ENCODE peak calls at places on chromosome X, in nine cellular contexts. One of them, this sample, is unnamed.

GRCh38 chrX:14997271-14997670 is 124.0 kb downstream of the MOSPD2 start:
- DNase-seq in mucosa of descending colon: no peak
- DNase-seq in bronchial epithelial cell: no peak
- DNase-seq in AG09319: no peak
- DNase-seq in Panc1: no peak
- DNase-seq in AG04449: no peak
- DNase-seq in fibroblast of lung: no peak
- DNase-seq in A549: no peak
- DNase-seq in foreskin fibroblast: no peak
- DNase-seq in this sample: no peak

GRCh38 chrX:19602866-19603620 is 87.7 kb upstream of the MAP3K15 start:
- DNase-seq in foreskin fibroblast: peak
- DNase-seq in mucosa of descending colon: no peak
- DNase-seq in Panc1: no peak
- DNase-seq in bronchial epithelial cell: peak
- DNase-seq in AG04449: peak
- DNase-seq in fibroblast of lung: peak
- DNase-seq in AG09319: peak
- DNase-seq in A549: peak
- DNase-seq in this sample: no peak

GRCh38 chrX:29690061-29690460 is 525.3 kb upstream of the MAGEB2 start:
- DNase-seq in mucosa of descending colon: no peak
- DNase-seq in AG04449: no peak
- DNase-seq in Panc1: no peak
- DNase-seq in bronchial epithelial cell: no peak
- DNase-seq in A549: no peak
- DNase-seq in foreskin fibroblast: peak
- DNase-seq in AG09319: no peak
- DNase-seq in fibroblast of lung: peak
- DNase-seq in this sample: no peak

GRCh38 chrX:72061091-72061490 is 70.6 kb downstream of the RTL5 start:
- DNase-seq in A549: no peak
- DNase-seq in mucosa of descending colon: no peak
- DNase-seq in fibroblast of lung: no peak
- DNase-seq in foreskin fibroblast: no peak
- DNase-seq in Panc1: no peak
- DNase-seq in AG04449: no peak
- DNase-seq in AG09319: no peak
- DNase-seq in bronchial epithelial cell: no peak
- DNase-seq in this sample: no peak

GRCh38 chrX:99398578-99398977 is 1011.5 kb downstream of the PCDH19 start:
- DNase-seq in AG09319: no peak
- DNase-seq in fibroblast of lung: no peak
- DNase-seq in mucosa of descending colon: no peak
- DNase-seq in Panc1: no peak
- DNase-seq in foreskin fibroblast: no peak
- DNase-seq in A549: no peak
- DNase-seq in AG04449: no peak
- DNase-seq in bronchial epithelial cell: no peak
- DNase-seq in this sample: no peak

GRCh38 chrX:23756165-23756564 is 13.1 kb upstream of the ACOT9 start:
- DNase-seq in bronchial epithelial cell: peak
- DNase-seq in AG09319: no peak
- DNase-seq in mucosa of descending colon: peak
- DNase-seq in fibroblast of lung: peak
- DNase-seq in A549: peak
- DNase-seq in AG04449: no peak
- DNase-seq in Panc1: no peak
- DNase-seq in foreskin fibroblast: peak
- DNase-seq in this sample: peak

GRCh38 chrX:386239-386767 is 404 bp downstream of the PPP2R3B start:
- DNase-seq in foreskin fibroblast: no peak
- DNase-seq in fibroblast of lung: no peak
- DNase-seq in AG09319: no peak
- DNase-seq in A549: no peak
- DNase-seq in bronchial epithelial cell: no peak
- DNase-seq in AG04449: no peak
- DNase-seq in Panc1: no peak
- DNase-seq in mucosa of descending colon: peak
- DNase-seq in this sample: no peak

GRCh38 chrX:41616935-41617334 is 71.8 kb upstream of the GPR34 start:
- DNase-seq in A549: no peak
- DNase-seq in AG04449: no peak
- DNase-seq in AG09319: no peak
- DNase-seq in bronchial epithelial cell: no peak
- DNase-seq in Panc1: no peak
- DNase-seq in mucosa of descending colon: no peak
- DNase-seq in fibroblast of lung: no peak
- DNase-seq in foreskin fibroblast: no peak
- DNase-seq in this sample: no peak

GRCh38 chrX:136268051-136269048 is 17.1 kb upstream of the MAP7D3 start:
- DNase-seq in AG09319: peak
- DNase-seq in bronchial epithelial cell: peak
- DNase-seq in fibroblast of lung: peak
- DNase-seq in Panc1: no peak
- DNase-seq in mucosa of descending colon: peak
- DNase-seq in A549: peak
- DNase-seq in foreskin fibroblast: peak
- DNase-seq in AG04449: no peak
- DNase-seq in this sample: no peak

GRCh38 chrX:123450217-123450616 is 266.1 kb downstream of the GRIA3 start:
- DNase-seq in mucosa of descending colon: peak
- DNase-seq in foreskin fibroblast: peak
- DNase-seq in fibroblast of lung: peak
- DNase-seq in AG04449: no peak
- DNase-seq in bronchial epithelial cell: peak
- DNase-seq in A549: peak
- DNase-seq in AG09319: no peak
- DNase-seq in Panc1: peak
- DNase-seq in this sample: no peak

GRCh38 chrX:2497961-2498780 is 2.6 kb downstream of the DHRSX start:
- DNase-seq in Panc1: no peak
- DNase-seq in bronchial epithelial cell: peak
- DNase-seq in foreskin fibroblast: peak
- DNase-seq in fibroblast of lung: peak
- DNase-seq in AG09319: no peak
- DNase-seq in A549: peak
- DNase-seq in AG04449: no peak
- DNase-seq in mucosa of descending colon: peak
- DNase-seq in this sample: no peak

GRCh38 chrX:150163181-150163930 is 199.8 kb upstream of the MAMLD1 start:
- DNase-seq in A549: no peak
- DNase-seq in mucosa of descending colon: no peak
- DNase-seq in fibroblast of lung: peak
- DNase-seq in AG04449: no peak
- DNase-seq in AG09319: no peak
- DNase-seq in Panc1: no peak
- DNase-seq in foreskin fibroblast: peak
- DNase-seq in bronchial epithelial cell: no peak
- DNase-seq in this sample: no peak

GRCh38 chrX:23667239-23668177 is at the start of gene PRDX4:
- DNase-seq in Panc1: peak
- DNase-seq in AG04449: peak
- DNase-seq in fibroblast of lung: peak
- DNase-seq in AG09319: peak
- DNase-seq in foreskin fibroblast: peak
- DNase-seq in mucosa of descending colon: peak
- DNase-seq in A549: peak
- DNase-seq in bronchial epithelial cell: peak
- DNase-seq in this sample: peak

GRCh38 chrX:66163849-66164401 is at the start of gene HEPH:
- DNase-seq in Panc1: no peak
- DNase-seq in fibroblast of lung: peak
- DNase-seq in AG09319: no peak
- DNase-seq in AG04449: peak
- DNase-seq in foreskin fibroblast: peak
- DNase-seq in A549: no peak
- DNase-seq in bronchial epithelial cell: no peak
- DNase-seq in mucosa of descending colon: peak
- DNase-seq in this sample: no peak

GRCh38 chrX:3262906-3263305 is 83.5 kb downstream of the MXRA5 start:
- DNase-seq in fibroblast of lung: peak
- DNase-seq in foreskin fibroblast: peak
- DNase-seq in AG04449: no peak
- DNase-seq in Panc1: no peak
- DNase-seq in mucosa of descending colon: no peak
- DNase-seq in A549: peak
- DNase-seq in AG09319: peak
- DNase-seq in bronchial epithelial cell: peak
- DNase-seq in this sample: no peak

GRCh38 chrX:47169726-47170515 is 23.7 kb upstream of the UBA1 start:
- DNase-seq in A549: no peak
- DNase-seq in fibroblast of lung: peak
- DNase-seq in AG04449: no peak
- DNase-seq in Panc1: no peak
- DNase-seq in AG09319: no peak
- DNase-seq in foreskin fibroblast: no peak
- DNase-seq in bronchial epithelial cell: no peak
- DNase-seq in mucosa of descending colon: no peak
- DNase-seq in this sample: no peak

GRCh38 chrX:104168127-104168526 is 1.9 kb downstream of the FAM199X start:
- DNase-seq in A549: no peak
- DNase-seq in fibroblast of lung: no peak
- DNase-seq in mucosa of descending colon: no peak
- DNase-seq in AG09319: no peak
- DNase-seq in Panc1: no peak
- DNase-seq in AG04449: no peak
- DNase-seq in bronchial epithelial cell: no peak
- DNase-seq in foreskin fibroblast: no peak
- DNase-seq in this sample: no peak

GRCh38 chrX:48460606-48461005 is 9.5 kb downstream of the SLC38A5 start:
- DNase-seq in AG09319: no peak
- DNase-seq in foreskin fibroblast: no peak
- DNase-seq in A549: no peak
- DNase-seq in Panc1: no peak
- DNase-seq in bronchial epithelial cell: no peak
- DNase-seq in mucosa of descending colon: no peak
- DNase-seq in fibroblast of lung: no peak
- DNase-seq in AG04449: no peak
- DNase-seq in this sample: no peak

DNA sequence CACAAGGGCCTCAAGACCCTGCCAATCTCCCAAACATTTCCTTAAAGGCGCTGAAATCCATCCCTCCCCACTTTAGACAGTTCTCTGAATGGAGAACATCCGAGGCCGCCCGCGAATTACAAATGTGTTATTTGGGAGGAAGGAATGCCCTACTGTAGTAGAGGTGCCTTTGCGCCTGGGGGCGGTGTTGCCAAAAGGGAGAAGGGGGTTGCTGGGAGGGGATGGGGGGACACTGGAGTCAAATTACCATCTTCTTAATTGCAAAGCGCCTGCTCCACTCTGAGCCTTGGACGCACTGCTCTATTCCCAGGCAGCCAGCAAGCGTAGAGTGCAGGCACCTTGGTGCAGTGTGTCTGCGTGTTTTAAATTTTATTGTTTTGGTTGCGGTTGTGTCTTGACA is 2.7 kb downstream of the TMEM255A start:
- DNase-seq in AG09319: no peak
- DNase-seq in bronchial epithelial cell: no peak
- DNase-seq in fibroblast of lung: no peak
- DNase-seq in AG04449: no peak
- DNase-seq in Panc1: no peak
- DNase-seq in A549: no peak
- DNase-seq in foreskin fibroblast: peak
- DNase-seq in mucosa of descending colon: no peak
- DNase-seq in this sample: no peak
- TF ChIP-seq CTCF in AG09319: no peak
- TF ChIP-seq CTCF in bronchial epithelial cell: no peak
- TF ChIP-seq CTCF in fibroblast of lung: no peak
- TF ChIP-seq CTCF in AG04449: no peak
- TF ChIP-seq CTCF in Panc1: no peak
- TF ChIP-seq CTCF in A549: no peak
- TF ChIP-seq CTCF in foreskin fibroblast: no peak
- TF ChIP-seq CTCF in mucosa of descending colon: no peak
- TF ChIP-seq CTCF in this sample: no peak

DNA sequence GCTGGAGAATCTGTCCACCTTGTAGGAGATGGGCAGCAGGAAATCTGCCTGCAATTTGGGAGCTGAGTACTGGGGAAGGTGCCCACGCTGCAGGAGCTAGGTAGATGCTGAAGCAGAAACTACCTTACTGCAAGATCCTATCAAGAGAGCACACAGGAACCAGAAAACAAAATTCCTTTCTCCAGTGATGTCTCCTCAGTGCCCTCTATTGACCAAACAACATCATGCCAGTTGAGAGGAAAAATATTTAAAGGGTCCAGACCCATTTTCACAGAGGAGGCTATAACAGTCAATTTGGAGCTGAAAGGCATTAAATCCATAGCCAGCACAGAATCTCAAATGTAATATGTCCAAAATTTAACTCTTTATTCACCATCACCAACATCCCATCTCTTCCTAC is 406.8 kb downstream of the SLITRK2 start:
- DNase-seq in AG04449: no peak
- DNase-seq in Panc1: no peak
- DNase-seq in mucosa of descending colon: no peak
- DNase-seq in bronchial epithelial cell: no peak
- DNase-seq in fibroblast of lung: no peak
- DNase-seq in A549: no peak
- DNase-seq in foreskin fibroblast: no peak
- DNase-seq in AG09319: no peak
- DNase-seq in this sample: no peak
- TF ChIP-seq CTCF in AG04449: no peak
- TF ChIP-seq CTCF in Panc1: peak
- TF ChIP-seq CTCF in mucosa of descending colon: no peak
- TF ChIP-seq CTCF in bronchial epithelial cell: no peak
- TF ChIP-seq CTCF in fibroblast of lung: no peak
- TF ChIP-seq CTCF in A549: no peak
- TF ChIP-seq CTCF in foreskin fibroblast: no peak
- TF ChIP-seq CTCF in AG09319: no peak
- TF ChIP-seq CTCF in this sample: no peak

DNA sequence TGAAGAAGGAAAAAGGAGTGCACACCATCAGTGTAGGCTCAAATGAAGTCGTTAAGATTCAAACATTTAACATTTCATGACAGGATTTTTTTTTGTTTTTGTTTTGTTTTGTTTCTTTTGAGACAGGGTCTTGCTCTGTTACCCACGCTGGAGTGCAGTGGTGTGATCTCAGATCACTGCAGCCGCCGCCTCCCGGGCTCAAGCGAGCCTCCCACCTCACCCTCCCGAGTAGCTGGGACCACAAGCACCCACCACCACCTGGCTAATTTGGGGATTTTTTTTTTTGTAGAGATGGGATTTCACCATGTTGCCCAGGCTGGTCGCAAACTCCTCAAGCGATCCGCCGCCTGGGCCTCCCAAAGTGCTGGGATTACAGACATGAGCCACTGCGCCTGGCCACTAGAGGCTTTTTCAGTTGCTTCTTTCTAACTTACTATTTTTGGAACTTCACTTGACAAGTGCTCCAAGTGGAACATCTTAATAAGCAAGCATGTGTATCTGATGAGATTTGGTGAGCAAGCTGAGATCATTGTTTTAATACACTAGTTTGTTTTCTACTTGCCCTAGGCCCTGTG is 78.9 kb upstream of the CNKSR2 start:
- DNase-seq in AG09319: no peak
- DNase-seq in fibroblast of lung: no peak
- DNase-seq in bronchial epithelial cell: no peak
- DNase-seq in foreskin fibroblast: no peak
- DNase-seq in mucosa of descending colon: no peak
- DNase-seq in Panc1: no peak
- DNase-seq in AG04449: no peak
- DNase-seq in A549: no peak
- DNase-seq in this sample: no peak
- TF ChIP-seq CTCF in AG09319: no peak
- TF ChIP-seq CTCF in fibroblast of lung: no peak
- TF ChIP-seq CTCF in bronchial epithelial cell: no peak
- TF ChIP-seq CTCF in foreskin fibroblast: no peak
- TF ChIP-seq CTCF in mucosa of descending colon: no peak
- TF ChIP-seq CTCF in Panc1: no peak
- TF ChIP-seq CTCF in AG04449: no peak
- TF ChIP-seq CTCF in A549: no peak
- TF ChIP-seq CTCF in this sample: no peak

GRCh38 chrX:101803451-101803850 is 128.4 kb downstream of the ZMAT1 start:
- DNase-seq in AG04449: peak
- DNase-seq in Panc1: no peak
- DNase-seq in fibroblast of lung: peak
- DNase-seq in AG09319: no peak
- DNase-seq in foreskin fibroblast: peak
- DNase-seq in A549: no peak
- DNase-seq in bronchial epithelial cell: peak
- DNase-seq in mucosa of descending colon: peak
- DNase-seq in this sample: no peak
- TF ChIP-seq CTCF in AG04449: no peak
- TF ChIP-seq CTCF in Panc1: peak
- TF ChIP-seq CTCF in fibroblast of lung: peak
- TF ChIP-seq CTCF in AG09319: peak
- TF ChIP-seq CTCF in foreskin fibroblast: peak
- TF ChIP-seq CTCF in A549: peak
- TF ChIP-seq CTCF in bronchial epithelial cell: peak
- TF ChIP-seq CTCF in mucosa of descending colon: no peak
- TF ChIP-seq CTCF in this sample: no peak